ENCODE peak calls at places on chromosomes 16 and 17, in ten cellular contexts. A, O, E, B, K, Y, L, X, N and D are unnamed samples.

GRCh38 chr17:76397687-76398522 is 13.5 kb downstream of the SPHK1 start:
- DNase-seq in E (peak), X (peak), Y (peak), K (peak), L (peak), O (peak), B (peak), N (peak), A (peak), D (peak)

GRCh38 chr16:35596467-35596866 is 2137.1 kb downstream of the TP53TG3F start:
- DNase-seq in Y (no peak), K (no peak), N (no peak), B (no peak), O (no peak), A (no peak), E (no peak), X (no peak), L (no peak), D (no peak)

GRCh38 chr17:9522074-9522473 is 53.5 kb downstream of the STX8 start:
- DNase-seq in X (no peak), E (no peak), K (no peak), A (peak), Y (peak), O (peak), N (no peak), L (peak), B (peak), D (no peak)

GRCh38 chr16:54957403-54957802 is 26.7 kb downstream of the IRX5 start:
- DNase-seq in L (no peak), N (no peak), K (no peak), B (no peak), Y (peak), O (no peak), A (no peak), X (no peak), E (no peak), D (no peak)

GRCh38 chr16:29012913-29013641 is 28.2 kb downstream of the LAT start:
- DNase-seq in A (peak), O (no peak), L (no peak), Y (no peak), B (no peak), K (no peak), X (no peak), E (no peak), N (no peak), D (no peak)

GRCh38 chr16:85286970-85287814 is 174.9 kb upstream of the CIBAR2 start:
- DNase-seq in N (no peak), A (peak), B (no peak), O (peak), E (no peak), Y (peak), K (peak), X (peak), L (no peak), D (no peak)

GRCh38 chr16:81786321-81786720 is 7.2 kb downstream of the PLCG2 start:
- DNase-seq in X (no peak), K (no peak), Y (no peak), O (peak), N (no peak), B (no peak), E (no peak), A (no peak), L (no peak), D (no peak)

GRCh38 chr17:80877829-80878303 is 113.8 kb upstream of the CHMP6 start:
- DNase-seq in X (no peak), E (no peak), A (no peak), O (no peak), K (peak), B (no peak), Y (no peak), L (no peak), N (peak), D (no peak)

GRCh38 chr17:11880714-11881113 is 116.6 kb downstream of the ZNF18 start:
- DNase-seq in N (no peak), A (no peak), O (no peak), L (no peak), Y (no peak), K (no peak), X (no peak), B (no peak), E (no peak), D (no peak)

DNA sequence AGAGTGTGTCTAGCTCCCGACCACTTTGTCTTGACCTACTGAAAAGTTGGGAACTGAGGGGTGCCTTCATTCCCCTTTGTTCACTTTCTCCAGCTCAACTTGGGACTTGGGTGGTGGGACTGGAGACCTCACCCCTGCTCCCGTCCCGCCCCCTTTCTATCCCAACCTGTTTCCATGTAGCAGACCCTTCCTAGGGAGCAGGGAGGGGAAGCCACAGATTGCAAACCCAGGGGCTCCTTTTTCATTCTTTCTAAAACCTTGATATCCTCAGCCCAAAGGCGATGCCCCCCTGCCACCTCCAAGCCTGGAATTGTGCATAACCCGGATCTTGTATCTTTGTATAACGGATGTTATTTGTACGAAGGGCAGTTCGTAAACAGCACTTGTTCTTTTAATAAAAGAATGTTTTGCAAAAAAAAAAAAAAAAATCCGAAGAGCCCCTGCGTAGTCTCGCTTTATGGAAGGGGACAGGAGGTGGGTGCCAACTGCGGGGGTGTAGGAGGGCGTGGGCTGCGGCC is 714 bp upstream of the CISD3 start:
- DNase-seq in X (no peak), B (no peak), O (no peak), N (no peak), E (no peak), K (no peak), A (no peak), L (no peak), Y (no peak), D (no peak)
- TF ChIP-seq CTCF in X (no peak), B (no peak), O (no peak), N (no peak), E (no peak), K (no peak), A (no peak), L (no peak), Y (no peak), D (no peak)

GRCh38 chr17:55420776-55421178 is 858 bp downstream of the MMD start:
- DNase-seq in K (peak), X (peak), O (no peak), E (no peak), L (no peak), Y (peak), A (peak), B (peak), N (peak), D (peak)
- TF ChIP-seq CTCF in K (no peak), X (no peak), O (no peak), E (no peak), L (no peak), Y (no peak), A (no peak), B (no peak), N (no peak), D (no peak)

DNA sequence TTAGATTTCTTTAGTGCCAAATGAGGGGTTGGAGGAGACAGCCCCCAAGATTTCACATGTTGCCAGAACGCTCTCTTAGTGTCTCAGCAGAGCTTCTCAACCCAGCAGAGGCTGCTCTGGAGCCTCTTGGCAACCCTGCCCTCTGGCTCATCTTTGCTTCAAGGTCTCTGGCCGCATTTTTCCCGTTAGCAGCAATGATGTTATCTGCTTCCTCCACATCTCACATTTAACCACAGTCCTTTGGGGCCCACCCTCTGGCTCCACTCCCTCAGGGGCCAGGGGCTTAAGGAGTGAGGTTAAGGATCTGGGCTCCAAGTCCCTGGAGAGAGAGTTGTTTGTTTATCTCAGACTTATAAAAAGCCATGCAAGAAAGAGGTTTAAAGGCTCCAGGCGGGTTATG is 3.3 kb upstream of the XYLT1 start:
- DNase-seq in A (no peak), N (peak), K (no peak), B (peak), O (peak), X (no peak), L (no peak), Y (no peak), E (peak), D (no peak)
- TF ChIP-seq CTCF in A (no peak), N (no peak), K (no peak), B (no peak), O (no peak), X (no peak), L (peak), Y (no peak), E (no peak), D (no peak)

DNA sequence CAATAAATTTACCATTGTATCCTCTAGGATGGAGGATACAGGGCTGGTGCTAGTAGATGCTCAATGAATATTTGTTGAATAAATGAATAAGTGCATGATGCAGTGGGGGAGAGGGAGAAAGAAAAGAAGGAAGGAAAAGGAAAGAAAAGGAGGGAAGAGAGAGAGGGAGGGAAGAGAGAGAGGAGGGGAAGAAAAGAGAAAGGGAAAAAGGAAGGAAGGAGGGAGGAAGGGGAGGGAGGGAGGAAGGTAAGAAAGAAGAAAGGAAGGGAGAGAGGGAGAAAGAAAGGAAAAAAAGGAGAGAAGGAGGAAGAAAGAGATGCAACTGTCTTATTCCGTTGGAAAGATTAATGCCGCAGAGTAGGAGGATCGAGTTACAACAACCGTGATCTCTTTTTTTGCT is 30.4 kb downstream of the HSBP1 start:
- DNase-seq in Y (no peak), L (no peak), N (no peak), O (no peak), A (no peak), X (no peak), E (no peak), K (no peak), B (no peak), D (no peak)
- TF ChIP-seq CTCF in Y (no peak), L (no peak), N (no peak), O (no peak), A (no peak), X (no peak), E (no peak), K (no peak), B (no peak), D (no peak)